ENCODE peak calls at places on chromosomes 11 and 22, in ten cellular contexts. M is suprapubic skin, J is esophagus muscularis mucosa, W is AG04450, R is coronary artery, N is H1, D is WERI-Rb-1, O is right atrium auricular region, T is HL-60, X is spleen. K is an unnamed sample.

GRCh38 chr11:128453444-128454336 is 133.7 kb downstream of the ETS1 start:
- DNase-seq in M (no peak), J (no peak), W (peak), R (no peak), N (no peak), D (no peak), O (peak), T (no peak), X (no peak), K (no peak)

GRCh38 chr11:129640671-129641070 is 175.0 kb upstream of the TMEM45B start:
- DNase-seq in M (no peak), J (no peak), W (no peak), R (no peak), N (no peak), D (no peak), O (no peak), T (no peak), X (no peak), K (no peak)

GRCh38 chr11:105935791-105936190 is 86.2 kb downstream of the MSANTD4 start:
- DNase-seq in M (no peak), J (no peak), W (no peak), R (no peak), N (no peak), D (no peak), O (no peak), T (no peak), X (no peak), K (no peak)

GRCh38 chr11:84962018-84962417 is 665.1 kb downstream of the DLG2 start:
- DNase-seq in M (no peak), J (no peak), W (no peak), R (no peak), N (no peak), D (no peak), O (no peak), T (no peak), X (no peak), K (no peak)

GRCh38 chr11:76626921-76627391 is 43.6 kb downstream of the LRRC32 start:
- DNase-seq in M (no peak), J (no peak), W (no peak), R (no peak), N (no peak), D (no peak), O (peak), T (peak), X (no peak), K (no peak)

GRCh38 chr11:119786431-119787073 is 57.6 kb upstream of the NECTIN1 start:
- DNase-seq in M (no peak), J (no peak), W (no peak), R (no peak), N (no peak), D (no peak), O (no peak), T (no peak), X (peak), K (no peak)

GRCh38 chr22:44825310-44826150 is 73.2 kb downstream of the ARHGAP8 start:
- DNase-seq in M (no peak), J (no peak), W (no peak), R (no peak), N (no peak), D (no peak), O (no peak), T (no peak), X (peak), K (no peak)

GRCh38 chr11:29063630-29064361 is 953.0 kb downstream of the KCNA4 start:
- DNase-seq in M (no peak), J (no peak), W (peak), R (no peak), N (no peak), D (no peak), O (no peak), T (no peak), X (no peak), K (no peak)

GRCh38 chr11:3101921-3102640 is 44.9 kb upstream of the CARS1 start:
- DNase-seq in M (peak), J (no peak), W (no peak), R (no peak), N (peak), D (no peak), O (peak), T (no peak), X (no peak), K (no peak)

DNA sequence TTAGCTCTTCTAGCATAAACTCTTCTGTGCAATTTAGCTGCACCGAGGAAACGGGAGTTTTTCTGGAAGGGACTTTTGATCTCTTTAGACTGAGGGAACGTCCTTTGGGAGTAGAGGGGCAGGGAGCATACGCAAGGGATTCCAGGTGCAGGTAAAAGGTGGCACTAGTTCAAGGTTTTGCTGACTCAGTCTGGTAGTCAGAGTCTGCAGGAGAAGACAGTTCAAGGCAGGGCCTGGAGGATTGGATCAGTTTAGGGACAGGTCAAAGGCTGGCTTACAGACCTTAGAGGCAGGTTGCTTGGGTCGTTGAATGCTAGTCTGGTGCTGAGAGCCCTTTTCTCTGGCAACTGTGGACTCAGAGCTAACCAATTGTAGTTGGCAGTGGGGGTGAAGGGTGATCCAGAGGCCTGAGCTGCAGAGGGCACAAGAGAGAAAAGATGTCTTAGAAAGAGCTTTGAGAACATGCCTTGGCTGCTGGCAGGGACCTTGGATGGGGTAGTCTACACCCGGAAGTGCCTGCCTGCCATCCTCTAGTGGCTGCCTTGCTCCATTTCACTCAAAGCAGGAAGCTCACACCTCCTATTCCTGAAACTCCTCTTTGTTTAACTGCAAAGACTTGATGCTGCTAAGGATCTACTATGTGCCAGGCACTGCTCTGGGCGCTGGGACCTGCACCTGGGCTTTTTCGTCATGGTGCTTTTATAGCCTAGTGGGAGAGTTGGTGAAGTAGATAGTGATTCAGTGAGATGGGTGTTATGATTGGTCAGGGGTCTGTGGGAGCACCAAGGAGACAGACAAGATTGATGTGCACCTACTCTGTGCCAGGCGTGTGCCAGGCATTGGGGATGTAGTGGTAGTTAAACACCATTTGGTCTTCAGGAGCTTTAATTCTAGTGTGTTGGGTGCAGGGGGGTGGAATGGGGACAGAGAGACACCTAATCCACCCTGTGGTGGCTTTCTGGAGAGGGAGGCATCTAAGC is 17.1 kb downstream of the MIAT start:
- DNase-seq in M (no peak), J (no peak), W (no peak), R (no peak), N (no peak), D (no peak), O (no peak), T (no peak), X (peak), K (no peak)
- TF ChIP-seq CTCF in M (no peak), J (no peak), W (no peak), R (no peak), N (no peak), D (no peak), O (no peak), T (no peak), X (no peak), K (no peak)

DNA sequence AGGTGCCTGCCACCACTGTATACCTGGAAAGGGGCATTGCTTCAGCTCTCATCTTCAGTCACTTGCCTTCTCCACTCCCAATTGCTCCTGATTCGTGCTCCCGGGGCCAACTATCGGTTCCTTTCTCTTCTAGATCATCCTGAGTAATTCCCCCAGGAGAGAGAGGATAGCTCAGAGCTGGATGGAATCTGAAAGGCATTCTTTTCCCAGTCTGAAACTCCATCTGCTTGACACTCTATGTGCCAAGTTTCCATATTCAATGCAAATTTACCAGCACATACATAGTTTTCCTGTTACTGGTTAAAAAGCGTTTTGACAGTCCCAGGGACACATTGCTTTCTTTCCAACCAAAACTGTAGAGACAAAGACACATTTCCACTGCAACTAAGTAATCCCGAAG is 10.0 kb upstream of the ANKK1 start:
- DNase-seq in M (no peak), J (no peak), W (no peak), R (no peak), N (no peak), D (no peak), O (no peak), T (no peak), X (no peak), K (no peak)
- H3K4me3 ChIP-seq in M (no peak), J (no peak), W (no peak), R (no peak), N (no peak), D (no peak), O (no peak), T (no peak), X (no peak), K (no peak)

DNA sequence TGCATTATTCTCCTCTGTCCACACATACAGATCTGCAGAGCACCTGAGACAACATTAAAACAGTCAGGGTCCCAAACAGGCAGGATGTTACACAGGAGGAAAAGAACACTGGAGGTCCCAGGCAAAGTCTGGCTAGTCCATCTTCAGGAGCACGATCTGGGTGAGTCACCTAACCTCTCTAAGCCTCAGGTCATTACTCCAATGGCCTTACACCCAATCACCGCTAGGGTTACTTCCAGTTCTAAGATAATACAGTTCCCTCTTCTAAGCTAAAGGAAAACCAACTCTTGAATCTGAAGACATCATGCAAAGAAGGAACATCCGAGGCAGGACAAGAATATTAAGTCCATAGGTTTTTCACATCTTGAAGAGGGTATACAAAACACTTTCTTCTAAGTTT is 24.5 kb downstream of the ASCC2 start:
- DNase-seq in M (no peak), J (no peak), W (no peak), R (no peak), N (no peak), D (no peak), O (no peak), T (no peak), X (no peak), K (no peak)
- TF ChIP-seq CTCF in M (no peak), J (no peak), W (no peak), R (no peak), N (peak), D (no peak), O (no peak), T (no peak), X (no peak), K (no peak)

GRCh38 chr11:75421902-75422247 is 11.1 kb downstream of the KLHL35 start:
- DNase-seq in M (no peak), J (no peak), W (no peak), R (no peak), N (no peak), D (no peak), O (no peak), T (no peak), X (no peak), K (no peak)
- H3K4me3 ChIP-seq in M (no peak), J (no peak), W (no peak), R (no peak), N (no peak), D (no peak), O (no peak), T (no peak), X (no peak), K (no peak)

K was measured in Caco-2.